ENCODE peak calls at places on chromosomes 1 and 21, in seven cellular contexts. I is activated CD8-positive, alpha-beta memory T cell treated with anti-CD3 and anti-CD28 coated beads for 48 hours; M is lung; Y is GM18507; F is stimulated activated CD4-positive, alpha-beta T cell treated with anti-CD3 and anti-CD28 coated beads, Interleukin-4, amount 100 ng/mL, for 48 hours; H is upper lobe of right lung; K is RWPE1. P is an unnamed sample.

GRCh38 chr1:185244015-185244747 is 72.9 kb downstream of the IVNS1ABP start:
- DNase-seq in K (peak; percentile 20), I (no peak), M (no peak), H (no peak), F (peak; percentile 52), Y (no peak), P (peak; percentile 30)

GRCh38 chr1:23588749-23589505 is 29.6 kb upstream of the ID3 start:
- DNase-seq in M (no peak), I (no peak), Y (no peak), K (peak; percentile 32), F (no peak), H (no peak), P (no peak)

GRCh38 chr1:69991644-69992043 is 213.7 kb downstream of the LRRC40 start:
- DNase-seq in F (no peak), Y (no peak), I (no peak), H (no peak), M (no peak), K (no peak), P (no peak)

GRCh38 chr1:76074321-76075187 is at the start of gene ST6GALNAC3:
- DNase-seq in I (peak; percentile 53), K (peak; percentile 70), F (peak; percentile 73), M (peak; percentile 79), H (peak; percentile 90), Y (peak; percentile 17), P (peak; percentile 91)

GRCh38 chr1:51791888-51792287 is 86.6 kb downstream of the NRDC start:
- DNase-seq in K (no peak), H (no peak), F (no peak), I (no peak), Y (no peak), M (no peak), P (no peak)

GRCh38 chr1:6823822-6824221 is 38.6 kb downstream of the CAMTA1 start:
- DNase-seq in F (no peak), M (no peak), K (no peak), H (no peak), I (no peak), Y (no peak), P (no peak)

GRCh38 chr1:31879981-31880608 is 58.1 kb downstream of the PTP4A2 start:
- DNase-seq in K (no peak), F (no peak), H (no peak), I (no peak), M (no peak), Y (no peak), P (peak; percentile 26)

GRCh38 chr1:203186446-203187305 is at the start of gene CHI3L1:
- DNase-seq in M (peak; percentile 63), I (no peak), H (peak; percentile 85), K (no peak), F (no peak), Y (no peak), P (no peak)

GRCh38 chr1:28104866-28105467 is 16.6 kb upstream of the EYA3 start:
- DNase-seq in I (no peak), M (peak; percentile 75), H (no peak), K (peak; percentile 35), F (no peak), Y (no peak), P (peak; percentile 96)

GRCh38 chr1:54337928-54338327 is 68.3 kb downstream of the SSBP3 start:
- DNase-seq in Y (no peak), F (no peak), K (no peak), H (no peak), M (no peak), I (no peak), P (peak; percentile 85)

GRCh38 chr1:22341791-22342605 is 109.7 kb upstream of the ZBTB40 start:
- DNase-seq in H (no peak), K (no peak), Y (no peak), F (no peak), I (no peak), M (no peak), P (peak; percentile 95)

GRCh38 chr21:39568380-39568779 is 44.4 kb upstream of the B3GALT5 start:
- DNase-seq in K (no peak), F (no peak), H (no peak), Y (no peak), M (no peak), I (no peak), P (peak; percentile 96)

GRCh38 chr1:234270581-234271242 is 102.5 kb upstream of the COA6 start:
- DNase-seq in Y (no peak), H (no peak), F (no peak), K (no peak), M (no peak), I (no peak), P (no peak)

GRCh38 chr1:27071049-27071416 is 58.4 kb upstream of the TENT5B start:
- DNase-seq in K (peak; percentile 16), F (no peak), M (no peak), I (no peak), Y (no peak), H (no peak), P (peak; percentile 62)

GRCh38 chr1:213987876-213988638 is at the start of gene PROX1:
- DNase-seq in Y (no peak), M (peak; percentile 68), H (peak; percentile 77), F (no peak), I (no peak), K (peak; percentile 91), P (peak; percentile 93)

GRCh38 chr1:113912594-113913311 is 7.6 kb downstream of the DCLRE1B start:
- DNase-seq in K (no peak), F (no peak), Y (no peak), M (no peak), I (no peak), H (no peak), P (no peak)

GRCh38 chr1:4637616-4638346 is 16.6 kb upstream of the AJAP1 start:
- DNase-seq in Y (no peak), F (no peak), H (no peak), K (no peak), I (no peak), M (no peak), P (no peak)

GRCh38 chr1:235130766-235131270 is 2.2 kb upstream of the TOMM20 start:
- DNase-seq in H (no peak), I (no peak), F (no peak), Y (no peak), K (no peak), M (no peak), P (no peak)

GRCh38 chr1:200302192-200302892 is 107.5 kb downstream of the ZNF281 start:
- DNase-seq in Y (no peak), I (peak; percentile 12), M (peak; percentile 32), F (peak; percentile 27), K (peak; percentile 58), H (peak; percentile 77), P (peak; percentile 65)

GRCh38 chr1:20725189-20726106 is 7.1 kb downstream of the SH2D5 start:
- DNase-seq in H (peak; percentile 65), Y (no peak), K (peak; percentile 33), M (no peak), I (no peak), F (no peak), P (peak; percentile 35)

GRCh38 chr1:222973561-222973960 is 158.7 kb downstream of the DISP1 start:
- DNase-seq in I (no peak), Y (no peak), H (no peak), K (no peak), M (no peak), F (no peak), P (no peak)

GRCh38 chr1:110872366-110872744 is 593 bp upstream of the CD53 start:
- DNase-seq in Y (no peak), I (no peak), F (no peak), K (no peak), H (no peak), M (no peak), P (no peak)

GRCh38 chr1:94799201-94799600 is 21.0 kb upstream of the SLC44A3 start:
- DNase-seq in I (no peak), F (no peak), H (no peak), M (no peak), K (no peak), Y (no peak), P (no peak)

GRCh38 chr21:26843912-26844257 is 1.3 kb downstream of the ADAMTS1 start:
- DNase-seq in I (no peak), K (peak; percentile 27), H (no peak), Y (no peak), M (no peak), F (no peak), P (peak; percentile 35)

GRCh38 chr1:204782118-204782700 is 88.5 kb upstream of the NFASC start:
- DNase-seq in M (no peak), I (no peak), K (peak; percentile 27), F (no peak), Y (no peak), H (no peak), P (no peak)

GRCh38 chr1:18581420-18581880 is 49.2 kb upstream of the PAX7 start:
- DNase-seq in H (peak; percentile 71), I (peak; percentile 19), M (no peak), F (peak; percentile 37), Y (peak; percentile 47), K (peak; percentile 45), P (peak; percentile 46)

GRCh38 chr1:36924282-36924791 is 110.0 kb downstream of the GRIK3 start:
- DNase-seq in F (peak; percentile 16), I (peak; percentile 4), H (no peak), K (peak; percentile 63), M (peak; percentile 43), Y (peak; percentile 12), P (peak; percentile 23)

GRCh38 chr1:33045246-33045645 is 8.6 kb upstream of the AK2 start:
- DNase-seq in M (no peak), Y (no peak), K (no peak), I (no peak), H (no peak), F (no peak), P (peak; percentile 42)

P was measured in DMS53.